ENCODE peak calls at places on chromosomes 11 and 22, in five cellular contexts. K is kidney tubule cell; Y is stimulated activated naive CD8-positive, alpha-beta T cell treated with anti-CD3 and anti-CD28 coated beads, Interleukin-15, Interleukin-2, amounts not matched to agents 100 U/mL and 50 U/mL, for 24 hours; M is K562; P is AG04450. B is an unnamed sample.

GRCh38 chr11:11435673-11436072 is 82.6 kb upstream of the CSNK2A3 start:
- DNase-seq in K (no peak), M (no peak), Y (no peak), P (no peak), B (no peak)

GRCh38 chr11:103622296-103622695 is 414.1 kb upstream of the DDI1 start:
- DNase-seq in M (no peak), K (no peak), P (no peak), Y (no peak), B (no peak)

GRCh38 chr11:61058583-61059259 is 43.6 kb upstream of the CD5 start:
- DNase-seq in M (no peak), Y (no peak), P (no peak), K (no peak), B (no peak)

GRCh38 chr11:121524233-121524631 is 71.5 kb upstream of the SORL1-AS1 start:
- DNase-seq in P (no peak), K (no peak), M (no peak), Y (no peak), B (no peak)

GRCh38 chr22:19994851-19995610 is 21.6 kb downstream of the ARVCF start:
- DNase-seq in K (peak; percentile 36), M (no peak), P (no peak), Y (no peak), B (no peak)

GRCh38 chr11:112805658-112806057 is 155.6 kb upstream of the NCAM1 start:
- DNase-seq in P (no peak), K (no peak), Y (no peak), M (no peak), B (no peak)

GRCh38 chr11:109865558-109866186 is 227.5 kb upstream of the ZC3H12C start:
- DNase-seq in Y (peak; percentile 5), M (no peak), K (peak; percentile 44), P (no peak), B (peak; percentile 15)

GRCh38 chr22:24325105-24325757 is 54.6 kb downstream of the SPECC1L start:
- DNase-seq in K (peak; percentile 79), P (peak; percentile 57), Y (peak; percentile 9), M (peak; percentile 16), B (peak; percentile 63)

GRCh38 chr22:50184004-50184461 is 1.7 kb upstream of the TRABD start:
- DNase-seq in M (no peak), Y (peak; percentile 14), P (no peak), K (peak; percentile 30), B (no peak)

GRCh38 chr22:29503811-29504372 is 23.9 kb downstream of the NEFH start:
- DNase-seq in P (peak; percentile 63), K (peak; percentile 60), Y (no peak), M (no peak), B (peak; percentile 37)